ENCODE peak calls at places on chromosomes 5 and 9, in five cellular contexts. One of them, this sample, is unnamed.

GRCh38 chr5:77670526-77670925 is 32.0 kb upstream of the OTP start:
- DNase-seq in HepG2: no peak
- DNase-seq in SK-N-SH: no peak
- DNase-seq in K562: no peak
- DNase-seq in GM12878: no peak
- DNase-seq in this sample: no peak

GRCh38 chr5:100691545-100691944 is 156.4 kb downstream of the FAM174A start:
- DNase-seq in HepG2: no peak
- DNase-seq in SK-N-SH: no peak
- DNase-seq in K562: no peak
- DNase-seq in GM12878: no peak
- DNase-seq in this sample: no peak

GRCh38 chr9:129900263-129901041 is 65.2 kb downstream of the USP20 start:
- DNase-seq in HepG2: no peak
- DNase-seq in SK-N-SH: no peak
- DNase-seq in K562: peak
- DNase-seq in GM12878: peak
- DNase-seq in this sample: no peak

GRCh38 chr5:62112689-62113220 is 193.3 kb upstream of the KIF2A start:
- DNase-seq in HepG2: no peak
- DNase-seq in SK-N-SH: no peak
- DNase-seq in K562: no peak
- DNase-seq in GM12878: no peak
- DNase-seq in this sample: no peak

GRCh38 chr5:96743805-96744559 is 63.8 kb downstream of the ERAP1 start:
- DNase-seq in HepG2: no peak
- DNase-seq in SK-N-SH: no peak
- DNase-seq in K562: no peak
- DNase-seq in GM12878: no peak
- DNase-seq in this sample: no peak

GRCh38 chr9:81335879-81336421 is 353.4 kb downstream of the TLE1 start:
- DNase-seq in HepG2: no peak
- DNase-seq in SK-N-SH: no peak
- DNase-seq in K562: no peak
- DNase-seq in GM12878: no peak
- DNase-seq in this sample: no peak

GRCh38 chr5:140608730-140609520 is 24.1 kb downstream of the CD14 start:
- DNase-seq in HepG2: no peak
- DNase-seq in SK-N-SH: no peak
- DNase-seq in K562: no peak
- DNase-seq in GM12878: no peak
- DNase-seq in this sample: no peak

GRCh38 chr9:89905628-89906338 is 301.0 kb downstream of the GADD45G start:
- DNase-seq in HepG2: no peak
- DNase-seq in SK-N-SH: no peak
- DNase-seq in K562: no peak
- DNase-seq in GM12878: no peak
- DNase-seq in this sample: no peak

GRCh38 chr9:38062498-38063362 is 6.3 kb downstream of the SHB start:
- DNase-seq in HepG2: peak
- DNase-seq in SK-N-SH: no peak
- DNase-seq in K562: peak
- DNase-seq in GM12878: no peak
- DNase-seq in this sample: no peak

GRCh38 chr9:135939351-135940265 is 21.6 kb downstream of the UBAC1 start:
- DNase-seq in HepG2: no peak
- DNase-seq in SK-N-SH: no peak
- DNase-seq in K562: no peak
- DNase-seq in GM12878: no peak
- DNase-seq in this sample: no peak

GRCh38 chr9:21317956-21318923 is 13.1 kb upstream of the IFNA5 start:
- DNase-seq in HepG2: peak
- DNase-seq in SK-N-SH: peak
- DNase-seq in K562: no peak
- DNase-seq in GM12878: no peak
- DNase-seq in this sample: peak

GRCh38 chr5:1950708-1951103 is 68.0 kb upstream of the IRX4 start:
- DNase-seq in HepG2: no peak
- DNase-seq in SK-N-SH: no peak
- DNase-seq in K562: no peak
- DNase-seq in GM12878: no peak
- DNase-seq in this sample: no peak

GRCh38 chr5:134246771-134247329 is 21.0 kb upstream of the PPP2CA start:
- DNase-seq in HepG2: peak
- DNase-seq in SK-N-SH: no peak
- DNase-seq in K562: no peak
- DNase-seq in GM12878: no peak
- DNase-seq in this sample: no peak

GRCh38 chr9:95684516-95684915 is 167.7 kb upstream of the PTCH1 start:
- DNase-seq in HepG2: no peak
- DNase-seq in SK-N-SH: no peak
- DNase-seq in K562: no peak
- DNase-seq in GM12878: no peak
- DNase-seq in this sample: no peak

GRCh38 chr9:134375011-134375390 is 48.7 kb downstream of the RXRA start:
- DNase-seq in HepG2: no peak
- DNase-seq in SK-N-SH: no peak
- DNase-seq in K562: no peak
- DNase-seq in GM12878: no peak
- DNase-seq in this sample: no peak

GRCh38 chr5:94540856-94541494 is 77.4 kb downstream of the KIAA0825 start:
- DNase-seq in HepG2: no peak
- DNase-seq in SK-N-SH: no peak
- DNase-seq in K562: no peak
- DNase-seq in GM12878: no peak
- DNase-seq in this sample: no peak

GRCh38 chr5:146390469-146390868 is 51.8 kb downstream of the POU4F3 start:
- DNase-seq in HepG2: peak
- DNase-seq in SK-N-SH: no peak
- DNase-seq in K562: peak
- DNase-seq in GM12878: no peak
- DNase-seq in this sample: no peak

GRCh38 chr5:72242796-72243475 is 77.1 kb downstream of the MRPS27 start:
- DNase-seq in HepG2: no peak
- DNase-seq in SK-N-SH: no peak
- DNase-seq in K562: no peak
- DNase-seq in GM12878: no peak
- DNase-seq in this sample: peak

GRCh38 chr9:17075758-17076485 is 58.9 kb upstream of the CNTLN start:
- DNase-seq in HepG2: no peak
- DNase-seq in SK-N-SH: peak
- DNase-seq in K562: no peak
- DNase-seq in GM12878: no peak
- DNase-seq in this sample: no peak

GRCh38 chr5:173495225-173495904 is 121.1 kb downstream of the BOD1 start:
- DNase-seq in HepG2: no peak
- DNase-seq in SK-N-SH: no peak
- DNase-seq in K562: no peak
- DNase-seq in GM12878: no peak
- DNase-seq in this sample: no peak

GRCh38 chr9:91930475-91930874 is 19.6 kb downstream of the ROR2 start:
- DNase-seq in HepG2: no peak
- DNase-seq in SK-N-SH: no peak
- DNase-seq in K562: no peak
- DNase-seq in GM12878: no peak
- DNase-seq in this sample: no peak

GRCh38 chr9:129480705-129481104 is 140.2 kb downstream of the C9orf50 start:
- DNase-seq in HepG2: no peak
- DNase-seq in SK-N-SH: no peak
- DNase-seq in K562: no peak
- DNase-seq in GM12878: no peak
- DNase-seq in this sample: no peak

GRCh38 chr5:96017951-96018350 is 56.3 kb upstream of the ELL2 start:
- DNase-seq in HepG2: peak
- DNase-seq in SK-N-SH: no peak
- DNase-seq in K562: no peak
- DNase-seq in GM12878: no peak
- DNase-seq in this sample: no peak

GRCh38 chr5:135703026-135703550 is 124.3 kb upstream of the CXCL14 start:
- DNase-seq in HepG2: no peak
- DNase-seq in SK-N-SH: no peak
- DNase-seq in K562: no peak
- DNase-seq in GM12878: no peak
- DNase-seq in this sample: no peak

GRCh38 chr5:9515451-9515850 is 30.4 kb downstream of the SEMA5A start:
- DNase-seq in HepG2: no peak
- DNase-seq in SK-N-SH: no peak
- DNase-seq in K562: no peak
- DNase-seq in GM12878: no peak
- DNase-seq in this sample: no peak

GRCh38 chr9:137974746-137975526 is 97.4 kb downstream of the CACNA1B start:
- DNase-seq in HepG2: no peak
- DNase-seq in SK-N-SH: no peak
- DNase-seq in K562: no peak
- DNase-seq in GM12878: no peak
- DNase-seq in this sample: no peak

GRCh38 chr5:150412319-150413175 is at the start of gene CD74:
- DNase-seq in HepG2: peak
- DNase-seq in SK-N-SH: peak
- DNase-seq in K562: no peak
- DNase-seq in GM12878: peak
- DNase-seq in this sample: no peak

GRCh38 chr5:109740329-109740728 is 50.6 kb downstream of the MAN2A1 start:
- DNase-seq in HepG2: no peak
- DNase-seq in SK-N-SH: no peak
- DNase-seq in K562: no peak
- DNase-seq in GM12878: peak
- DNase-seq in this sample: no peak

GRCh38 chr9:118478752-118479151 is 774.5 kb downstream of the TLR4 start:
- DNase-seq in HepG2: no peak
- DNase-seq in SK-N-SH: no peak
- DNase-seq in K562: no peak
- DNase-seq in GM12878: no peak
- DNase-seq in this sample: no peak

GRCh38 chr5:164713682-164714081 is 1208.3 kb downstream of the MAT2B start:
- DNase-seq in HepG2: no peak
- DNase-seq in SK-N-SH: no peak
- DNase-seq in K562: no peak
- DNase-seq in GM12878: no peak
- DNase-seq in this sample: no peak

GRCh38 chr9:110691002-110691549 is 22.5 kb downstream of the MUSK start:
- DNase-seq in HepG2: peak
- DNase-seq in SK-N-SH: no peak
- DNase-seq in K562: peak
- DNase-seq in GM12878: no peak
- DNase-seq in this sample: no peak

GRCh38 chr9:114516913-114517312 is 11.6 kb upstream of the WHRN start:
- DNase-seq in HepG2: no peak
- DNase-seq in SK-N-SH: no peak
- DNase-seq in K562: peak
- DNase-seq in GM12878: no peak
- DNase-seq in this sample: no peak

GRCh38 chr5:4570047-4571015 is 569.8 kb upstream of the ADAMTS16 start:
- DNase-seq in HepG2: peak
- DNase-seq in SK-N-SH: no peak
- DNase-seq in K562: no peak
- DNase-seq in GM12878: no peak
- DNase-seq in this sample: no peak

GRCh38 chr9:23635276-23635675 is 190.8 kb downstream of the ELAVL2 start:
- DNase-seq in HepG2: no peak
- DNase-seq in SK-N-SH: no peak
- DNase-seq in K562: no peak
- DNase-seq in GM12878: no peak
- DNase-seq in this sample: no peak

GRCh38 chr5:133709074-133709676 is 96.8 kb upstream of the FSTL4 start:
- DNase-seq in HepG2: no peak
- DNase-seq in SK-N-SH: no peak
- DNase-seq in K562: no peak
- DNase-seq in GM12878: no peak
- DNase-seq in this sample: no peak

GRCh38 chr5:5751496-5751895 is 329.0 kb downstream of the ICE1 start:
- DNase-seq in HepG2: no peak
- DNase-seq in SK-N-SH: no peak
- DNase-seq in K562: no peak
- DNase-seq in GM12878: peak
- DNase-seq in this sample: no peak

GRCh38 chr9:113614843-113615648 is 151.5 kb downstream of the RGS3 start:
- DNase-seq in HepG2: no peak
- DNase-seq in SK-N-SH: no peak
- DNase-seq in K562: no peak
- DNase-seq in GM12878: no peak
- DNase-seq in this sample: no peak

GRCh38 chr9:77521091-77521490 is 127.0 kb downstream of the GNA14 start:
- DNase-seq in HepG2: no peak
- DNase-seq in SK-N-SH: no peak
- DNase-seq in K562: no peak
- DNase-seq in GM12878: no peak
- DNase-seq in this sample: no peak

GRCh38 chr5:148388692-148389091 is 4.9 kb downstream of the FBXO38 start:
- DNase-seq in HepG2: no peak
- DNase-seq in SK-N-SH: no peak
- DNase-seq in K562: no peak
- DNase-seq in GM12878: no peak
- DNase-seq in this sample: no peak
- TF ChIP-seq FOXM1 in HepG2: no peak
- TF ChIP-seq FOXM1 in SK-N-SH: no peak
- TF ChIP-seq FOXM1 in K562: no peak
- TF ChIP-seq FOXM1 in GM12878: no peak
- TF ChIP-seq FOXM1 in this sample: no peak

GRCh38 chr9:116547729-116548426 is 139.2 kb upstream of the TRIM32 start:
- DNase-seq in HepG2: no peak
- DNase-seq in SK-N-SH: no peak
- DNase-seq in K562: no peak
- DNase-seq in GM12878: no peak
- DNase-seq in this sample: no peak
- TF ChIP-seq FOXM1 in HepG2: no peak
- TF ChIP-seq FOXM1 in SK-N-SH: no peak
- TF ChIP-seq FOXM1 in K562: no peak
- TF ChIP-seq FOXM1 in GM12878: no peak
- TF ChIP-seq FOXM1 in this sample: no peak

GRCh38 chr5:157672976-157673375 is 1.6 kb downstream of the C5orf52 start:
- DNase-seq in HepG2: no peak
- DNase-seq in SK-N-SH: no peak
- DNase-seq in K562: no peak
- DNase-seq in GM12878: no peak
- DNase-seq in this sample: no peak
- TF ChIP-seq FOXM1 in HepG2: no peak
- TF ChIP-seq FOXM1 in SK-N-SH: no peak
- TF ChIP-seq FOXM1 in K562: no peak
- TF ChIP-seq FOXM1 in GM12878: no peak
- TF ChIP-seq FOXM1 in this sample: no peak

GRCh38 chr9:99171225-99172128 is 50.3 kb downstream of the ALG2 start:
- DNase-seq in HepG2: no peak
- DNase-seq in SK-N-SH: no peak
- DNase-seq in K562: no peak
- DNase-seq in GM12878: no peak
- DNase-seq in this sample: no peak

GRCh38 chr9:99169086-99169485 is 52.7 kb downstream of the ALG2 start:
- DNase-seq in HepG2: no peak
- DNase-seq in SK-N-SH: no peak
- DNase-seq in K562: no peak
- DNase-seq in GM12878: no peak
- DNase-seq in this sample: no peak

GRCh38 chr9:99172129-99173091 is 49.3 kb downstream of the ALG2 start:
- DNase-seq in HepG2: peak
- DNase-seq in SK-N-SH: no peak
- DNase-seq in K562: no peak
- DNase-seq in GM12878: no peak
- DNase-seq in this sample: no peak

GRCh38 chr9:99167694-99168093 is 54.0 kb downstream of the ALG2 start:
- DNase-seq in HepG2: no peak
- DNase-seq in SK-N-SH: no peak
- DNase-seq in K562: no peak
- DNase-seq in GM12878: no peak
- DNase-seq in this sample: no peak

GRCh38 chr9:99169982-99170761 is 51.6 kb downstream of the ALG2 start:
- DNase-seq in HepG2: no peak
- DNase-seq in SK-N-SH: peak
- DNase-seq in K562: no peak
- DNase-seq in GM12878: no peak
- DNase-seq in this sample: peak
- TF ChIP-seq FOXM1 in HepG2: no peak
- TF ChIP-seq FOXM1 in SK-N-SH: no peak
- TF ChIP-seq FOXM1 in K562: no peak
- TF ChIP-seq FOXM1 in GM12878: no peak
- TF ChIP-seq FOXM1 in this sample: no peak

This sample was measured in HEK293T.